ENCODE peak calls at places on chromosome X, in four cellular contexts. S is CD8-positive, alpha-beta T cell; F is GM12878; H is AG09309. X is an unnamed sample.

GRCh38 chrX:107684956-107685385 is 56.7 kb downstream of the PRPS1 start:
- DNase-seq in S (no peak), F (no peak), H (no peak), X (peak; percentile 80)

GRCh38 chrX:118152721-118153120 is 36.1 kb upstream of the KLHL13 start:
- DNase-seq in S (no peak), F (no peak), H (no peak), X (no peak)

GRCh38 chrX:13719192-13719856 is 15.1 kb downstream of the TRAPPC2 start:
- DNase-seq in S (no peak), F (no peak), H (no peak), X (no peak)

GRCh38 chrX:10620121-10620699 is at the start of gene MID1:
- DNase-seq in S (no peak), F (no peak), H (no peak), X (peak; percentile 5)

GRCh38 chrX:40459576-40460158 is 121.1 kb upstream of the ATP6AP2 start:
- DNase-seq in S (no peak), F (no peak), H (no peak), X (no peak)

GRCh38 chrX:48492293-48492910 is 16.4 kb upstream of the PORCN start:
- DNase-seq in S (no peak), F (no peak), H (no peak), X (no peak)

GRCh38 chrX:79452879-79453278 is 85.7 kb upstream of the ITM2A start:
- DNase-seq in S (no peak), F (no peak), H (no peak), X (no peak)

GRCh38 chrX:41759817-41760216 is 35.8 kb downstream of the GPR82 start:
- DNase-seq in S (no peak), F (no peak), H (no peak), X (peak; percentile 55)

GRCh38 chrX:104445591-104445990 is 120.4 kb upstream of the IL1RAPL2 start:
- DNase-seq in S (no peak), F (no peak), H (no peak), X (no peak)

GRCh38 chrX:46463682-46464081 is 81.5 kb downstream of the ZNF674 start:
- DNase-seq in S (no peak), F (no peak), H (no peak), X (peak; percentile 20)

GRCh38 chrX:136251042-136251991 is at the start of gene MAP7D3:
- DNase-seq in S (peak; percentile 27), F (no peak), H (no peak), X (peak; percentile 70)

GRCh38 chrX:26295425-26295824 is 79.5 kb downstream of the MAGEB5 start:
- DNase-seq in S (no peak), F (no peak), H (no peak), X (no peak)

GRCh38 chrX:155747520-155747919 is 133.6 kb upstream of the VAMP7 start:
- DNase-seq in S (no peak), F (no peak), H (no peak), X (no peak)

GRCh38 chrX:64977051-64977450 is 801 bp upstream of the ZC4H2 start:
- DNase-seq in S (no peak), F (no peak), H (no peak), X (no peak)

GRCh38 chrX:72352786-72353185 is 47.1 kb upstream of the CITED1 start:
- DNase-seq in S (no peak), F (no peak), H (no peak), X (no peak)

GRCh38 chrX:110806145-110806544 is 10.5 kb upstream of the CHRDL1 start:
- DNase-seq in S (no peak), F (no peak), H (peak; percentile 11), X (no peak)

GRCh38 chrX:9897761-9898161 is 69.4 kb upstream of the CLDN34 start:
- DNase-seq in S (no peak), F (no peak), H (peak; percentile 92), X (no peak)

GRCh38 chrX:108186811-108187210 is 95.2 kb downstream of the ATG4A start:
- DNase-seq in S (no peak), F (no peak), H (no peak), X (no peak)

GRCh38 chrX:119784747-119785446 is 6.5 kb downstream of the RPL39 start:
- DNase-seq in S (peak; percentile 15), F (no peak), H (no peak), X (peak; percentile 59)

GRCh38 chrX:108437789-108438623 is at the start of gene COL4A6:
- DNase-seq in S (no peak), F (no peak), H (no peak), X (no peak)

GRCh38 chrX:66110112-66110511 is 53.9 kb upstream of the HEPH start:
- DNase-seq in S (no peak), F (no peak), H (peak; percentile 0), X (peak; percentile 16)

GRCh38 chrX:103464071-103464773 is 55.1 kb downstream of the RAB40A start:
- DNase-seq in S (no peak), F (no peak), H (no peak), X (peak; percentile 11)

GRCh38 chrX:138463476-138463875 is 248.0 kb downstream of the FGF13 start:
- DNase-seq in S (no peak), F (no peak), H (no peak), X (no peak)

GRCh38 chrX:107596651-107597050 is 31.7 kb upstream of the PRPS1 start:
- DNase-seq in S (no peak), F (no peak), H (no peak), X (no peak)

GRCh38 chrX:118975831-118976598 is 1.6 kb downstream of the LONRF3 start:
- DNase-seq in S (peak; percentile 19), F (no peak), H (no peak), X (peak; percentile 1)

GRCh38 chrX:74147439-74147838 is 156.5 kb upstream of the ZCCHC13 start:
- DNase-seq in S (no peak), F (no peak), H (no peak), X (no peak)

GRCh38 chrX:20954014-20954413 is 420.2 kb upstream of the CNKSR2 start:
- DNase-seq in S (no peak), F (no peak), H (no peak), X (no peak)
- TF ChIP-seq CTCF in S (no peak), F (no peak), H (no peak), X (no peak)

GRCh38 chrX:20306668-20307067 is 40.0 kb upstream of the RPS6KA3 start:
- DNase-seq in S (no peak), F (no peak), H (no peak), X (no peak)
- H3K4me3 ChIP-seq in S (no peak overlapping the region), F (no peak overlapping the region), H (no peak overlapping the region), X (no peak overlapping the region)

GRCh38 chrX:30949554-30949953 is 60.5 kb upstream of the TAB3 start:
- DNase-seq in S (no peak), F (no peak), H (no peak), X (no peak)
- TF ChIP-seq CTCF in S (no peak), F (no peak), H (no peak), X (no peak)

GRCh38 chrX:16868920-16869319 is 1.2 kb downstream of the RBBP7 start:
- DNase-seq in S (no peak), F (no peak), H (no peak), X (no peak)
- H3K4me3 ChIP-seq in S (peak overlapping the region; percentile 68), F (peak overlapping the region; percentile 72), H (peak overlapping the region; percentile 64), X (peak overlapping the region; percentile 85)

GRCh38 chrX:21295246-21295820 is 78.9 kb upstream of the CNKSR2 start:
- DNase-seq in S (no peak), F (no peak), H (no peak), X (no peak)
- TF ChIP-seq CTCF in S (no peak), F (no peak), H (no peak), X (no peak)

GRCh38 chrX:4239650-4240540 is 526.4 kb upstream of the PRKX start:
- DNase-seq in S (no peak), F (no peak), H (no peak), X (no peak)
- H3K4me3 ChIP-seq in S (peak overlapping the region; percentile 19), F (no peak overlapping the region), H (no peak overlapping the region), X (no peak overlapping the region)

GRCh38 chrX:71227370-71228062 is 4.5 kb downstream of the GJB1 start:
- DNase-seq in S (no peak), F (no peak), H (no peak), X (no peak)
- TF ChIP-seq CTCF in S (no peak), F (no peak), H (no peak), X (no peak)

GRCh38 chrX:17082831-17083230 is 136.4 kb downstream of the REPS2 start:
- DNase-seq in S (no peak), F (no peak), H (no peak), X (peak; percentile 8)
- H3K4me3 ChIP-seq in S (no peak overlapping the region), F (no peak overlapping the region), H (no peak overlapping the region), X (no peak overlapping the region)

GRCh38 chrX:97740044-97740443 is 856.3 kb downstream of the RPA4 start:
- DNase-seq in S (no peak), F (no peak), H (no peak), X (no peak)

GRCh38 chrX:97747346-97747745 is 863.6 kb downstream of the RPA4 start:
- DNase-seq in S (no peak), F (no peak), H (no peak), X (no peak)

GRCh38 chrX:97740886-97741285 is 857.2 kb downstream of the RPA4 start:
- DNase-seq in S (no peak), F (no peak), H (no peak), X (no peak)

DNA sequence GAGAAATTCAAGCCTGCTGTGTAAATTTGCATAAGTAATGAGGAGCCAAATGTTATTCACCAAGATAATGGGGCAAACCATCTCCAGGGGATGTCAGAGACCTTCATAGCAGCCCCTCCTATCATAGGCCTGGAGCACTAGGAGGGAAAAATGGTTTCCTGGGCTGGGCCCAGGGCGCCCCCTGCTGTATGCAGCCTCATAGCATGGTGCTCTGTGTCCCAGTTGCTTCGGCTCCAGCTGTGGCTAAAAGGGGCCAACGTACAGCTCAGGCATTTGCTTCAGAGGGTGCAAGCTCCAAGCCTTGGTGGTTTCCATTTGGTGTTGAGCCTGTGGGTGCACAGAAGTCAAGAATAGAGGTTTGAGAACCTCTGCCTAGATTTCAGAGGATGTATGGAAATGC is 859.3 kb downstream of the RPA4 start:
- DNase-seq in S (no peak), F (no peak), H (no peak), X (peak; percentile 1)
- TF ChIP-seq CTCF in S (no peak), F (no peak), H (no peak), X (no peak)

GRCh38 chrX:63784346-63784901 is 590 bp downstream of the ARHGEF9 start:
- DNase-seq in S (no peak), F (no peak), H (no peak), X (no peak)

GRCh38 chrX:63784902-63785692 is at the start of gene ARHGEF9:
- DNase-seq in S (no peak), F (no peak), H (no peak), X (peak; percentile 9)
- H3K4me3 ChIP-seq in S (peak within 1 kb of the TSS; percentile 15), F (no peak within 1 kb of the TSS), H (peak within 1 kb of the TSS; percentile 24), X (peak within 1 kb of the TSS; percentile 58)